ENCODE peak calls at places on chromosomes 3 and 15, in seven cellular contexts. F is A549, P is pancreas, K is kidney, N is OCI-LY7, Q is RWPE1, I is stomach. J is an unnamed sample.

GRCh38 chr3:59406943-59407342 is 357.1 kb upstream of the CFAP20DC start:
- DNase-seq in F (no peak), P (no peak), K (no peak), Q (no peak), I (no peak), N (no peak), J (peak; percentile 47)

GRCh38 chr3:170508876-170509275 is 77.0 kb downstream of the SLC7A14 start:
- DNase-seq in Q (no peak), K (no peak), I (no peak), N (no peak), P (no peak), F (no peak), J (no peak)

GRCh38 chr15:71239592-71240364 is 124.5 kb downstream of the THSD4 start:
- DNase-seq in Q (no peak), N (no peak), F (no peak), I (no peak), K (no peak), P (no peak), J (no peak)

GRCh38 chr3:46913644-46914043 is 36.1 kb downstream of the PTH1R start:
- DNase-seq in I (no peak), N (no peak), F (peak; percentile 43), K (no peak), P (no peak), Q (peak; percentile 77), J (no peak)

GRCh38 chr3:154095832-154096421 is 25.3 kb upstream of the ARHGEF26 start:
- DNase-seq in N (no peak), I (no peak), Q (peak; percentile 20), P (no peak), K (no peak), F (peak; percentile 42), J (no peak)

GRCh38 chr15:94412979-94413741 is 181.8 kb downstream of the MCTP2 start:
- DNase-seq in Q (peak; percentile 7), P (no peak), K (no peak), F (peak; percentile 29), N (peak; percentile 51), I (no peak), J (peak; percentile 12)

GRCh38 chr15:40042791-40043320 is 3.9 kb upstream of the SRP14 start:
- DNase-seq in K (no peak), Q (no peak), F (no peak), I (no peak), P (no peak), N (no peak), J (no peak)

GRCh38 chr15:75775296-75776074 is 62.8 kb upstream of the CSPG4 start:
- DNase-seq in I (no peak), Q (peak; percentile 26), K (no peak), N (peak; percentile 31), F (peak; percentile 42), P (no peak), J (no peak)

GRCh38 chr15:52569244-52569585 is 385 bp upstream of the ARPP19 start:
- DNase-seq in F (no peak), N (no peak), K (no peak), I (no peak), P (no peak), Q (no peak), J (no peak)

GRCh38 chr15:92848464-92848851 is 51.7 kb upstream of the CHD2 start:
- DNase-seq in K (no peak), N (no peak), F (no peak), I (no peak), P (no peak), Q (no peak), J (no peak)

GRCh38 chr15:49863431-49864205 is 242.8 kb downstream of the DTWD1 start:
- DNase-seq in N (no peak), I (no peak), F (no peak), P (no peak), Q (peak; percentile 19), K (no peak), J (no peak)

DNA sequence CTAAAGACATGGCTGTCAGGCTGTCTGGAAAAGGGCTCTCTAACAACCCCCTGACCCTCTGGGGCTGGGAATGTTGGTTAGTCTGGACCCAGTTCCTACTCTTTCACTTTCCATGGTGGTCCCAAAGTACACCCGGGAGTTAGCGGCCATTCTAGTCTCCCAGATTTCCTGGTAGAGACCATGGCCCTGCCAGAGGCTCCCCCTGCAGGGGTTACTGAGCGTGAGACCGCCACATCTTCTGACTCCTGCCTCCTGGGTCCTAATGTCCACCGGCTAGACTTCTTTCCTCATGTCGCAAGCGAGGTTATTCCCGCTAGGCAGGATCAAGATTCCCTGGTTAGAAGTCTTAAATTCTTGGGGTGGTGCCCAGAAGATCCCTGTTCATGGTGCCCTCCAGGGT is 540.0 kb upstream of the ROBO1 start:
- DNase-seq in Q (no peak), K (no peak), N (no peak), P (no peak), F (no peak), I (no peak), J (no peak)
- TF ChIP-seq CTCF in Q (no peak), K (no peak), N (no peak), P (no peak), F (no peak), I (no peak), J (no peak)

GRCh38 chr3:125163739-125164601 is 48.6 kb downstream of the SLC12A8 start:
- DNase-seq in Q (no peak), I (peak; percentile 71), F (peak; percentile 27), P (no peak), K (no peak), N (peak; percentile 27), J (no peak)
- TF ChIP-seq CTCF in Q (no peak), I (no peak), F (peak; percentile 11), P (no peak), K (no peak), N (peak; percentile 51), J (no peak)

DNA sequence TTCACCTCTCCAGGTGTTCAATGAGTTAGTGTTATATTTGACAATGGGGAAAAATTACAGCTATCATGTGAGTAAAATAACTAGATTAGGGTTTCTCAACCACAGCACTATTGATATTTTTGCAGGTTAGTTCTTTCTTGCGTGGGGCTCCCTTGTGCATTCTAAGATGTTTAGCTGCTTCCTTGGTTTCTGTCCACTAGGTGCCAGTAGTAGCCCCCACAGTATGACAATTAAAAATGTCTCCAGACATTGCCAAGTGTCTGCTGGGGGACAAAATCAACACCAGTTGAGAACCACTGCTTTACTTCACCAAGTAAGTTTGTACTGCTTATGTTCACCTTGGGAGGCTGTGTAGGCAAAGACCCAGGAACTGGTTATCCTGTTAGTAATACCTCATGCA is 618.7 kb downstream of the EDEM1 start:
- DNase-seq in P (no peak), Q (no peak), I (no peak), N (peak; percentile 8), F (peak; percentile 7), K (no peak), J (no peak)
- TF ChIP-seq CTCF in P (no peak), Q (no peak), I (no peak), N (peak; percentile 69), F (peak; percentile 26), K (no peak), J (no peak)

GRCh38 chr3:37147676-37148075 is 26.7 kb downstream of the LRRFIP2 start:
- DNase-seq in Q (no peak), F (no peak), N (no peak), P (no peak), I (no peak), K (no peak), J (no peak)
- TF ChIP-seq CTCF in Q (no peak), F (no peak), N (no peak), P (no peak), I (no peak), K (no peak), J (no peak)

GRCh38 chr3:43879166-43879565 is 188.4 kb downstream of the ABHD5 start:
- DNase-seq in I (peak; percentile 31), N (peak; percentile 73), Q (no peak), F (peak; percentile 59), P (no peak), K (no peak), J (peak; percentile 56)
- TF ChIP-seq CTCF in I (no peak), N (peak; percentile 81), Q (no peak), F (peak; percentile 38), P (no peak), K (peak; percentile 28), J (peak; percentile 6)

J was measured in GM20000.